ENCODE peak calls at places on chromosomes 5 and 9, in six cellular contexts. One of them, this sample, is unnamed. For H3K9me3, the result is how much of the 10 kb centered on the place peaks cover.

GRCh38 chr5:170937914-170938313 is 76.1 kb downstream of the RANBP17 start:
- ATAC-seq in K562: no peak
- ATAC-seq in HCT116: no peak
- ATAC-seq in HepG2: no peak
- ATAC-seq in GM12878: no peak
- ATAC-seq in Panc1: no peak
- ATAC-seq in this sample: no peak

GRCh38 chr9:8457050-8457449 is 657.5 kb upstream of the DMAC1 start:
- ATAC-seq in GM12878: no peak
- ATAC-seq in HCT116: no peak
- ATAC-seq in HepG2: no peak
- ATAC-seq in Panc1: no peak
- ATAC-seq in K562: no peak
- ATAC-seq in this sample: no peak

GRCh38 chr5:34524123-34524522 is 132.0 kb upstream of the RAI14 start:
- ATAC-seq in K562: peak
- ATAC-seq in HepG2: no peak
- ATAC-seq in Panc1: no peak
- ATAC-seq in HCT116: no peak
- ATAC-seq in GM12878: peak
- ATAC-seq in this sample: no peak

GRCh38 chr5:125409101-125409495 is 662.7 kb upstream of the ZNF608 start:
- ATAC-seq in GM12878: no peak
- ATAC-seq in Panc1: peak
- ATAC-seq in HepG2: no peak
- ATAC-seq in HCT116: no peak
- ATAC-seq in K562: no peak
- ATAC-seq in this sample: no peak

GRCh38 chr9:110206388-110206787 is 1.6 kb downstream of the C9orf152 start:
- ATAC-seq in GM12878: no peak
- ATAC-seq in K562: no peak
- ATAC-seq in HepG2: peak
- ATAC-seq in HCT116: no peak
- ATAC-seq in Panc1: no peak
- ATAC-seq in this sample: no peak

GRCh38 chr9:128106940-128107259 is 20.6 kb downstream of the PTGES2 start:
- ATAC-seq in HCT116: no peak
- ATAC-seq in K562: no peak
- ATAC-seq in HepG2: no peak
- ATAC-seq in GM12878: no peak
- ATAC-seq in Panc1: no peak
- ATAC-seq in this sample: no peak

GRCh38 chr9:112005939-112006338 is 109.3 kb downstream of the UGCG start:
- ATAC-seq in HepG2: no peak
- ATAC-seq in Panc1: peak
- ATAC-seq in HCT116: no peak
- ATAC-seq in GM12878: no peak
- ATAC-seq in K562: peak
- ATAC-seq in this sample: no peak

GRCh38 chr5:51439232-51439631 is 56.0 kb downstream of the ISL1 start:
- ATAC-seq in K562: no peak
- ATAC-seq in HepG2: no peak
- ATAC-seq in GM12878: no peak
- ATAC-seq in HCT116: no peak
- ATAC-seq in Panc1: no peak
- ATAC-seq in this sample: no peak

GRCh38 chr5:131357739-131358561 is 94.1 kb downstream of the CDC42SE2 start:
- ATAC-seq in K562: peak
- ATAC-seq in HepG2: no peak
- ATAC-seq in GM12878: peak
- ATAC-seq in HCT116: no peak
- ATAC-seq in Panc1: peak
- ATAC-seq in this sample: no peak

GRCh38 chr9:37986771-37987258 is 82.2 kb downstream of the SHB start:
- ATAC-seq in K562: no peak
- ATAC-seq in HepG2: peak
- ATAC-seq in GM12878: peak
- ATAC-seq in Panc1: peak
- ATAC-seq in HCT116: no peak
- ATAC-seq in this sample: no peak

GRCh38 chr5:174459071-174459702 is 265.2 kb upstream of the MSX2 start:
- ATAC-seq in HepG2: no peak
- ATAC-seq in K562: no peak
- ATAC-seq in Panc1: no peak
- ATAC-seq in GM12878: no peak
- ATAC-seq in HCT116: no peak
- ATAC-seq in this sample: no peak

GRCh38 chr5:142183561-142183960 is 75.0 kb downstream of the NDFIP1 start:
- ATAC-seq in Panc1: no peak
- ATAC-seq in K562: no peak
- ATAC-seq in GM12878: no peak
- ATAC-seq in HepG2: no peak
- ATAC-seq in HCT116: no peak
- ATAC-seq in this sample: no peak

GRCh38 chr5:147437161-147437596 is 72.7 kb downstream of the DPYSL3 start:
- ATAC-seq in Panc1: no peak
- ATAC-seq in GM12878: peak
- ATAC-seq in K562: no peak
- ATAC-seq in HepG2: no peak
- ATAC-seq in HCT116: no peak
- ATAC-seq in this sample: no peak

GRCh38 chr5:56018860-56019259 is 24.1 kb upstream of the IL6ST start:
- ATAC-seq in HCT116: no peak
- ATAC-seq in HepG2: no peak
- ATAC-seq in K562: no peak
- ATAC-seq in GM12878: no peak
- ATAC-seq in Panc1: no peak
- ATAC-seq in this sample: no peak

GRCh38 chr9:115810166-115810565 is 343.4 kb upstream of the PAPPA start:
- ATAC-seq in Panc1: no peak
- ATAC-seq in K562: no peak
- ATAC-seq in HCT116: no peak
- ATAC-seq in GM12878: no peak
- ATAC-seq in HepG2: no peak
- ATAC-seq in this sample: no peak

GRCh38 chr5:23631283-23632045 is 124.1 kb downstream of the PRDM9 start:
- ATAC-seq in GM12878: no peak
- ATAC-seq in Panc1: peak
- ATAC-seq in HCT116: no peak
- ATAC-seq in K562: no peak
- ATAC-seq in HepG2: no peak
- ATAC-seq in this sample: peak

GRCh38 chr9:4725706-4726442 is 15.1 kb downstream of the AK3 start:
- ATAC-seq in Panc1: no peak
- ATAC-seq in HepG2: no peak
- ATAC-seq in GM12878: peak
- ATAC-seq in HCT116: no peak
- ATAC-seq in K562: no peak
- ATAC-seq in this sample: no peak

GRCh38 chr9:35605336-35606137 is 475 bp downstream of the TESK1 start:
- ATAC-seq in GM12878: no peak
- ATAC-seq in HCT116: peak
- ATAC-seq in Panc1: peak
- ATAC-seq in K562: peak
- ATAC-seq in HepG2: peak
- ATAC-seq in this sample: peak

GRCh38 chr9:706073-706472 is 135.4 kb upstream of the DMRT1 start:
- ATAC-seq in HCT116: no peak
- ATAC-seq in Panc1: no peak
- ATAC-seq in K562: no peak
- ATAC-seq in HepG2: no peak
- ATAC-seq in GM12878: no peak
- ATAC-seq in this sample: no peak

GRCh38 chr9:6045364-6045763 is 29.9 kb upstream of the RANBP6 start:
- ATAC-seq in K562: no peak
- ATAC-seq in GM12878: no peak
- ATAC-seq in Panc1: no peak
- ATAC-seq in HCT116: no peak
- ATAC-seq in HepG2: no peak
- ATAC-seq in this sample: no peak

GRCh38 chr9:127968717-127969383 is 11.9 kb downstream of the EEIG1 start:
- ATAC-seq in Panc1: peak
- ATAC-seq in HepG2: no peak
- ATAC-seq in K562: peak
- ATAC-seq in GM12878: no peak
- ATAC-seq in HCT116: peak
- ATAC-seq in this sample: peak

GRCh38 chr5:105740242-105740641 is 1930.5 kb downstream of the EFNA5 start:
- ATAC-seq in K562: no peak
- ATAC-seq in HCT116: no peak
- ATAC-seq in Panc1: no peak
- ATAC-seq in GM12878: peak
- ATAC-seq in HepG2: no peak
- ATAC-seq in this sample: no peak

GRCh38 chr5:119131530-119132313 is 60.8 kb downstream of the DMXL1 start:
- ATAC-seq in GM12878: no peak
- ATAC-seq in HCT116: no peak
- ATAC-seq in K562: no peak
- ATAC-seq in Panc1: no peak
- ATAC-seq in HepG2: no peak
- ATAC-seq in this sample: no peak

GRCh38 chr5:119136666-119137318 is 65.9 kb downstream of the DMXL1 start:
- ATAC-seq in HepG2: no peak
- ATAC-seq in Panc1: no peak
- ATAC-seq in K562: no peak
- ATAC-seq in HCT116: no peak
- ATAC-seq in GM12878: no peak
- ATAC-seq in this sample: no peak
- H3K9me3 ChIP-seq in HepG2: under half
- H3K9me3 ChIP-seq in Panc1: under half
- H3K9me3 ChIP-seq in K562: under half
- H3K9me3 ChIP-seq in HCT116: under half
- H3K9me3 ChIP-seq in GM12878: under half
- H3K9me3 ChIP-seq in this sample: under half

DNA sequence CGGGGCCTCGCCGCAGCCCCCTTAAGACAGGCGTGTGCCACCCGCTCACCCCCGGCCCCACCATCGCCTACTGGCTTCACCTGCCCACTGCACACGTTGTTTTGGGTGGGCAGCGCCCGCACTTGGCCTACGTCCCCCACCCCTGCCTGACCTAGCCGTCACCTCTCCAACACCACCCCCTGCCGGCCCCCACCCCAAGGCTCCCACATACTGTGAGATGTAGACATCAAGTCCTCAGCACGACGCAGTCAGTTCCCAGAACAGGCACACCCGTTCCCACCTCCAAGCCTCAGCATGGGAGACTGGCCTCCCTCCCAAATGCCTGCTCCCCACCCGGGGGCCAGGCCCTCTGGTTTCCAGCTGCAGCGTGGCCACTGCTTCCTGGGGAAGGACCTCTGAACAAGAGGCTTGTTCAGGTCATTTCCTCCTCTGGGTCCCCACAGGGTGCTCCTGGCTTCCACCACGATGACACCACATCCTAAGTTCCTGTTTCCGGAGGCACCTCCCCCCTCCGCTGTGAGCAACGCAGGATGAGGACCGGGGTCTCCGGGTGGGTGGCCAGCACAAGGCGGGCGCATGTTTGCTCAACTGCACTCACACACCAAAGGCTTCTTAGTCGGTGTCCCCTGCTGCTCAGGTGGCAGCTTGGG is 11.3 kb downstream of the DBN1 start:
- ATAC-seq in GM12878: no peak
- ATAC-seq in HepG2: no peak
- ATAC-seq in K562: peak
- ATAC-seq in HCT116: no peak
- ATAC-seq in Panc1: no peak
- ATAC-seq in this sample: peak
- TF ChIP-seq POLR2AphosphoS5 in GM12878: no peak
- TF ChIP-seq POLR2AphosphoS5 in HepG2: no peak
- TF ChIP-seq POLR2AphosphoS5 in K562: no peak
- TF ChIP-seq POLR2AphosphoS5 in HCT116: no peak
- TF ChIP-seq POLR2AphosphoS5 in Panc1: no peak
- TF ChIP-seq POLR2AphosphoS5 in this sample: no peak

GRCh38 chr5:94658272-94658671 is 39.8 kb downstream of the SLF1 start:
- ATAC-seq in K562: no peak
- ATAC-seq in GM12878: no peak
- ATAC-seq in Panc1: no peak
- ATAC-seq in HepG2: no peak
- ATAC-seq in HCT116: no peak
- ATAC-seq in this sample: no peak
- H3K9me3 ChIP-seq in K562: under half
- H3K9me3 ChIP-seq in GM12878: under half
- H3K9me3 ChIP-seq in Panc1: under half
- H3K9me3 ChIP-seq in HepG2: under half
- H3K9me3 ChIP-seq in HCT116: under half
- H3K9me3 ChIP-seq in this sample: under half

GRCh38 chr5:79287907-79288306 is 52.0 kb downstream of the JMY start:
- ATAC-seq in K562: no peak
- ATAC-seq in HepG2: no peak
- ATAC-seq in Panc1: no peak
- ATAC-seq in GM12878: no peak
- ATAC-seq in HCT116: no peak
- ATAC-seq in this sample: no peak

GRCh38 chr5:79284852-79285251 is 48.9 kb downstream of the JMY start:
- ATAC-seq in K562: no peak
- ATAC-seq in Panc1: no peak
- ATAC-seq in HepG2: no peak
- ATAC-seq in HCT116: no peak
- ATAC-seq in GM12878: no peak
- ATAC-seq in this sample: no peak

GRCh38 chr5:79285285-79285684 is 49.4 kb downstream of the JMY start:
- ATAC-seq in GM12878: no peak
- ATAC-seq in Panc1: no peak
- ATAC-seq in HCT116: no peak
- ATAC-seq in HepG2: no peak
- ATAC-seq in K562: no peak
- ATAC-seq in this sample: no peak

GRCh38 chr5:79287380-79287779 is 51.4 kb downstream of the JMY start:
- ATAC-seq in HCT116: no peak
- ATAC-seq in Panc1: no peak
- ATAC-seq in HepG2: no peak
- ATAC-seq in K562: no peak
- ATAC-seq in GM12878: no peak
- ATAC-seq in this sample: no peak

DNA sequence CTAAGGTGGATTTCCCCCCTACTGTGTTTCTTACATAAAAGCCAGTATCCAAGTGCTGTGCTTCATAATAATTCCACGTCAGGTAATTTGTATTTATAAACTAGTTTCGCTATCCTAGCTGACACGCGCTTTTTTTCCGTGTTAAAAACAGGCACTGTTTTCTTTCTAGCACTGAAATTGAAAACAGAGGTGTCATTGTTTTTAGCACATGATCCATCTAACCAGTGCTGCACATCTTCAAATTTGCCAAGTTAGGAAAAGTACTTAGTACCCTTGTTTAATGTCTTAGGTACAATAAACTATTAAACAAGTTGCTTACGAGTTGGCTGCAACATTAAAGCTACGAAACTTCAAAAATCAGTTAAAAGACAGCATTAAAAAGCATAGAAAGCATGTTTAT is 49.9 kb downstream of the JMY start:
- ATAC-seq in K562: no peak
- ATAC-seq in HepG2: no peak
- ATAC-seq in Panc1: no peak
- ATAC-seq in HCT116: no peak
- ATAC-seq in GM12878: no peak
- ATAC-seq in this sample: no peak
- TF ChIP-seq POLR2AphosphoS5 in K562: no peak
- TF ChIP-seq POLR2AphosphoS5 in HepG2: no peak
- TF ChIP-seq POLR2AphosphoS5 in Panc1: no peak
- TF ChIP-seq POLR2AphosphoS5 in HCT116: no peak
- TF ChIP-seq POLR2AphosphoS5 in GM12878: no peak
- TF ChIP-seq POLR2AphosphoS5 in this sample: no peak